ENCODE peak calls at places on chromosomes 11 and 22, in ten cellular contexts. T is CD4-positive, alpha-beta memory T cell; P is stimulated activated CD4-positive, alpha-beta T cell treated with anti-CD3 and anti-CD28 coated beads, Interleukin-4, amount 100 ng/mL, for 48 hours; H is HT-29; E is ecto neural progenitor cell; V is OCI-M1; Z is cerebellum; F is naive thymus-derived CD8-positive, alpha-beta T cell; D is skeletal muscle cell; L is activated CD8-positive, alpha-beta memory T cell treated with anti-CD3 and anti-CD28 coated beads, Interleukin-2, amount 50 U/mL, for 4 hours. Y is an unnamed sample.

GRCh38 chr11:7577226-7577882 is 63.6 kb downstream of the PPFIBP2 start:
- DNase-seq in V (no peak), E (no peak), L (no peak), T (no peak), F (no peak), Z (no peak), P (no peak), D (no peak), H (no peak), Y (no peak)

GRCh38 chr11:75337195-75337654 is 14.2 kb downstream of the ARRB1 start:
- DNase-seq in T (no peak), H (peak), L (no peak), F (no peak), P (no peak), E (no peak), D (no peak), V (peak), Z (no peak), Y (no peak)

GRCh38 chr11:64592656-64593055 is 1.6 kb downstream of the SLC22A12 start:
- DNase-seq in D (no peak), P (no peak), Z (no peak), T (no peak), V (no peak), L (no peak), E (no peak), F (no peak), H (no peak), Y (no peak)

GRCh38 chr22:19972652-19973550 is 31.3 kb upstream of the TXNRD2 start:
- DNase-seq in F (no peak), L (no peak), T (no peak), D (no peak), V (no peak), E (no peak), P (no peak), H (no peak), Z (no peak), Y (no peak)

GRCh38 chr11:31643831-31644230 is 134.3 kb downstream of the ELP4 start:
- DNase-seq in L (no peak), Z (peak), E (no peak), D (peak), T (no peak), P (no peak), H (no peak), F (no peak), V (no peak), Y (peak)

GRCh38 chr11:123479048-123479837 is 49.2 kb downstream of the GRAMD1B start:
- DNase-seq in D (no peak), Z (no peak), L (no peak), H (no peak), E (no peak), P (no peak), F (no peak), V (no peak), T (no peak), Y (no peak)

GRCh38 chr11:65116370-65117205 is 913 bp downstream of the ZNHIT2 start:
- DNase-seq in T (peak), L (peak), H (peak), E (peak), P (peak), V (no peak), F (peak), D (no peak), Z (no peak), Y (no peak)

GRCh38 chr11:116580828-116581227 is 192.0 kb downstream of the BUD13 start:
- DNase-seq in T (no peak), V (no peak), F (no peak), D (no peak), P (no peak), Z (peak), L (no peak), E (peak), H (no peak), Y (no peak)

GRCh38 chr11:109857637-109858036 is 235.6 kb upstream of the ZC3H12C start:
- DNase-seq in L (no peak), Z (no peak), P (no peak), F (no peak), E (no peak), D (no peak), V (no peak), T (no peak), H (no peak), Y (no peak)

GRCh38 chr11:107496011-107496410 is 38.4 kb upstream of the CWF19L2 start:
- DNase-seq in F (no peak), P (no peak), Z (no peak), V (no peak), T (no peak), L (no peak), H (no peak), D (peak), E (no peak), Y (peak)

GRCh38 chr11:111961389-111962300 is 24.5 kb downstream of the DIXDC1 start:
- DNase-seq in H (no peak), T (no peak), Z (no peak), E (no peak), P (no peak), F (no peak), V (no peak), L (no peak), D (no peak), Y (no peak)

GRCh38 chr22:30694171-30694637 is 470 bp upstream of the OSBP2 start:
- DNase-seq in T (peak), L (peak), F (peak), E (peak), D (no peak), Z (peak), V (no peak), H (peak), P (peak), Y (no peak)

GRCh38 chr11:65645710-65646109 is 7.8 kb downstream of the SIPA1 start:
- DNase-seq in P (no peak), V (no peak), F (no peak), H (no peak), L (no peak), E (no peak), Z (no peak), T (no peak), D (no peak), Y (no peak)

GRCh38 chr11:96384156-96384555 is 5.6 kb downstream of the CCDC82 start:
- DNase-seq in L (no peak), F (no peak), H (no peak), D (no peak), P (no peak), V (no peak), E (no peak), T (no peak), Z (no peak), Y (no peak)

GRCh38 chr11:104146943-104147342 is 17.0 kb downstream of the PDGFD start:
- DNase-seq in F (no peak), H (no peak), Z (no peak), L (no peak), E (no peak), V (no peak), P (no peak), D (no peak), T (no peak), Y (no peak)

GRCh38 chr11:75350743-75351540 is 519 bp downstream of the ARRB1 start:
- DNase-seq in F (no peak), D (no peak), T (peak), Z (peak), E (peak), P (peak), H (peak), L (peak), V (peak), Y (no peak)

GRCh38 chr22:36999463-36999862 is 19.8 kb downstream of the TST start:
- DNase-seq in H (no peak), F (no peak), D (no peak), L (no peak), V (no peak), T (no peak), Z (no peak), E (no peak), P (no peak), Y (no peak)

GRCh38 chr22:35070451-35071093 is 4.6 kb downstream of the ISX start:
- DNase-seq in D (no peak), L (no peak), Z (peak), F (no peak), E (no peak), P (no peak), V (no peak), T (no peak), H (no peak), Y (no peak)

GRCh38 chr11:126584028-126584427 is 228.5 kb downstream of the ST3GAL4 start:
- DNase-seq in V (no peak), F (no peak), D (no peak), Z (no peak), P (no peak), E (no peak), L (no peak), T (no peak), H (no peak), Y (no peak)

GRCh38 chr11:76789443-76789719 is 6.2 kb downstream of the TSKU start:
- DNase-seq in P (no peak), H (no peak), Z (no peak), L (no peak), F (no peak), E (no peak), T (no peak), V (no peak), D (no peak), Y (no peak)

GRCh38 chr11:2578006-2578933 is 121.5 kb downstream of the KCNQ1OT1 start:
- DNase-seq in T (no peak), L (peak), P (no peak), D (no peak), Z (no peak), F (no peak), H (no peak), V (no peak), E (no peak), Y (no peak)

GRCh38 chr22:36398602-36399472 is 11.1 kb upstream of the MYH9 start:
- DNase-seq in Z (no peak), T (no peak), F (no peak), L (no peak), E (no peak), P (no peak), H (peak), D (no peak), V (no peak), Y (peak)

GRCh38 chr11:62880231-62880802 is 379 bp upstream of the SLC3A2 start:
- DNase-seq in T (no peak), D (no peak), E (no peak), L (no peak), F (peak), V (peak), Z (no peak), H (peak), P (peak), Y (peak)

GRCh38 chr11:118342503-118343161 is at the start of gene CD3D:
- DNase-seq in H (no peak), P (no peak), D (no peak), T (peak), L (peak), Z (no peak), E (no peak), F (peak), V (no peak), Y (no peak)

GRCh38 chr11:35629914-35630313 is 11.7 kb downstream of the FJX1 start:
- DNase-seq in Z (peak), T (no peak), H (peak), D (peak), E (no peak), V (no peak), L (no peak), F (no peak), P (no peak), Y (peak)

GRCh38 chr22:46397951-46398350 is 62.4 kb downstream of the TRMU start:
- DNase-seq in F (no peak), H (no peak), V (no peak), L (no peak), P (no peak), E (no peak), T (no peak), D (no peak), Z (no peak), Y (no peak)

GRCh38 chr11:32435947-32436750 is 810 bp upstream of the WT1 start:
- DNase-seq in P (no peak), F (no peak), H (no peak), L (no peak), T (no peak), E (peak), V (no peak), Z (no peak), D (no peak), Y (no peak)